ENCODE peak calls at places on chromosomes 1 and 21, in eight cellular contexts. V, W, A, U, F, Q, B and Y are unnamed samples. For H3K4me1, the result is how much of the 10 kb centered on the place peaks cover.

GRCh38 chr1:50416150-50416527 is 7.1 kb downstream of the DMRTA2 start:
- DNase-seq in V (no peak), W (no peak), A (no peak), U (no peak), F (peak), Q (no peak), B (no peak), Y (no peak)

GRCh38 chr21:39183272-39184049 is at the start of gene PSMG1:
- DNase-seq in V (peak), W (peak), A (peak), U (peak), F (peak), Q (peak), B (peak), Y (peak)

GRCh38 chr1:39657402-39657801 is 14.5 kb downstream of the NT5C1A start:
- DNase-seq in V (no peak), W (no peak), A (no peak), U (no peak), F (no peak), Q (no peak), B (no peak), Y (no peak)

GRCh38 chr1:41461790-41462679 is 22.4 kb downstream of the EDN2 start:
- DNase-seq in V (no peak), W (no peak), A (peak), U (no peak), F (no peak), Q (no peak), B (no peak), Y (no peak)

GRCh38 chr1:200738733-200739498 is at the start of gene CAMSAP2:
- DNase-seq in V (peak), W (peak), A (peak), U (peak), F (peak), Q (peak), B (peak), Y (peak)

GRCh38 chr1:22710688-22711024 is at the start of gene EPHB2:
- DNase-seq in V (peak), W (peak), A (no peak), U (peak), F (peak), Q (no peak), B (peak), Y (no peak)

GRCh38 chr1:153880962-153881361 is 41.8 kb downstream of the GATAD2B start:
- DNase-seq in V (peak), W (peak), A (peak), U (no peak), F (peak), Q (no peak), B (peak), Y (peak)

GRCh38 chr1:161427733-161428516 is 60.2 kb upstream of the CFAP126 start:
- DNase-seq in V (no peak), W (no peak), A (peak), U (no peak), F (peak), Q (peak), B (no peak), Y (no peak)

GRCh38 chr21:46120301-46121285 is 22.7 kb downstream of the COL6A2 start:
- DNase-seq in V (peak), W (no peak), A (no peak), U (no peak), F (no peak), Q (no peak), B (peak), Y (peak)

GRCh38 chr1:83516369-83516768 is 482.6 kb downstream of the TTLL7 start:
- DNase-seq in V (no peak), W (no peak), A (no peak), U (no peak), F (no peak), Q (no peak), B (no peak), Y (no peak)

GRCh38 chr1:220785166-220786056 is 1.3 kb upstream of the MTARC1 start:
- DNase-seq in V (no peak), W (no peak), A (no peak), U (no peak), F (no peak), Q (no peak), B (no peak), Y (no peak)

GRCh38 chr21:36323032-36323431 is 3.0 kb downstream of the MORC3 start:
- DNase-seq in V (no peak), W (no peak), A (no peak), U (no peak), F (no peak), Q (no peak), B (no peak), Y (no peak)

GRCh38 chr1:156924478-156925153 is 4.2 kb downstream of the LRRC71 start:
- DNase-seq in V (no peak), W (no peak), A (no peak), U (no peak), F (peak), Q (no peak), B (no peak), Y (no peak)

GRCh38 chr1:56508523-56508983 is 70.8 kb downstream of the PLPP3 start:
- DNase-seq in V (no peak), W (peak), A (no peak), U (no peak), F (no peak), Q (no peak), B (peak), Y (peak)

GRCh38 chr1:233081686-233082085 is 131.3 kb downstream of the NTPCR start:
- DNase-seq in V (no peak), W (peak), A (no peak), U (no peak), F (no peak), Q (no peak), B (no peak), Y (no peak)

GRCh38 chr1:78652019-78652560 is 2.5 kb downstream of the IFI44 start:
- DNase-seq in V (no peak), W (no peak), A (no peak), U (no peak), F (no peak), Q (no peak), B (no peak), Y (no peak)

GRCh38 chr1:85681087-85681486 is 27.1 kb downstream of the ZNHIT6 start:
- DNase-seq in V (no peak), W (no peak), A (peak), U (no peak), F (no peak), Q (no peak), B (no peak), Y (no peak)

GRCh38 chr1:226548281-226549093 is at the start of gene STUM:
- DNase-seq in V (peak), W (peak), A (peak), U (peak), F (no peak), Q (no peak), B (peak), Y (peak)

GRCh38 chr1:212256404-212256803 is 28.8 kb upstream of the PPP2R5A start:
- DNase-seq in V (no peak), W (no peak), A (no peak), U (peak), F (no peak), Q (no peak), B (no peak), Y (no peak)

GRCh38 chr1:17599301-17600300 is 60.1 kb downstream of the ARHGEF10L start:
- DNase-seq in V (no peak), W (no peak), A (no peak), U (no peak), F (no peak), Q (no peak), B (no peak), Y (peak)

GRCh38 chr1:222634180-222635013 is 16.5 kb downstream of the MIA3 start:
- DNase-seq in V (no peak), W (peak), A (peak), U (peak), F (peak), Q (peak), B (peak), Y (no peak)

GRCh38 chr1:172154571-172154970 is 265.9 kb upstream of the C1orf105 start:
- DNase-seq in V (no peak), W (no peak), A (peak), U (no peak), F (no peak), Q (no peak), B (no peak), Y (no peak)

GRCh38 chr1:71698186-71698585 is 584.2 kb downstream of the NEGR1 start:
- DNase-seq in V (no peak), W (no peak), A (no peak), U (no peak), F (no peak), Q (no peak), B (no peak), Y (no peak)

GRCh38 chr1:228208831-228209524 is 1.1 kb downstream of the OBSCN start:
- DNase-seq in V (no peak), W (no peak), A (no peak), U (no peak), F (no peak), Q (no peak), B (no peak), Y (no peak)

GRCh38 chr1:173477286-173478098 is at the start of gene PRDX6:
- DNase-seq in V (peak), W (peak), A (peak), U (peak), F (no peak), Q (peak), B (peak), Y (peak)

GRCh38 chr1:46343351-46343695 is 2.7 kb downstream of the NSUN4 start:
- DNase-seq in V (no peak), W (no peak), A (no peak), U (no peak), F (no peak), Q (no peak), B (no peak), Y (peak)

GRCh38 chr1:46497020-46497419 is 7.4 kb downstream of the DMBX1 start:
- DNase-seq in V (no peak), W (no peak), A (no peak), U (no peak), F (no peak), Q (no peak), B (no peak), Y (no peak)

GRCh38 chr1:204711947-204712701 is 26.6 kb upstream of the LRRN2 start:
- DNase-seq in V (no peak), W (no peak), A (no peak), U (peak), F (no peak), Q (no peak), B (no peak), Y (peak)

GRCh38 chr1:216310776-216311175 is 112.5 kb downstream of the USH2A start:
- DNase-seq in V (no peak), W (peak), A (no peak), U (peak), F (no peak), Q (no peak), B (no peak), Y (no peak)

GRCh38 chr1:182754915-182755314 is 34.7 kb upstream of the NPL start:
- DNase-seq in V (no peak), W (no peak), A (no peak), U (no peak), F (no peak), Q (no peak), B (no peak), Y (no peak)

GRCh38 chr1:7199077-7199779 is 414.0 kb downstream of the CAMTA1 start:
- DNase-seq in V (no peak), W (no peak), A (peak), U (no peak), F (no peak), Q (no peak), B (no peak), Y (no peak)

GRCh38 chr1:54323324-54323739 is 82.9 kb downstream of the SSBP3 start:
- DNase-seq in V (peak), W (no peak), A (no peak), U (no peak), F (no peak), Q (no peak), B (no peak), Y (no peak)
- TF ChIP-seq CTCF in V (peak), W (no peak), A (no peak), U (no peak), F (peak), Q (no peak), B (no peak), Y (peak)

GRCh38 chr1:179995576-179995975 is 41.0 kb downstream of the CEP350 start:
- DNase-seq in V (no peak), W (no peak), A (peak), U (no peak), F (no peak), Q (no peak), B (no peak), Y (no peak)
- H3K4me1 ChIP-seq in V (under half), W (under half), A (under half), U (under half), F (under half), Q (under half), B (under half), Y (under half)

GRCh38 chr1:52203935-52204625 is 62.2 kb downstream of the ZFYVE9 start:
- DNase-seq in V (no peak), W (no peak), A (no peak), U (no peak), F (no peak), Q (no peak), B (no peak), Y (no peak)

GRCh38 chr1:52210044-52210443 is 68.2 kb downstream of the ZFYVE9 start:
- DNase-seq in V (no peak), W (no peak), A (peak), U (no peak), F (no peak), Q (no peak), B (no peak), Y (no peak)

GRCh38 chr1:52204696-52205095 is 62.8 kb downstream of the ZFYVE9 start:
- DNase-seq in V (no peak), W (no peak), A (no peak), U (no peak), F (no peak), Q (no peak), B (no peak), Y (no peak)

GRCh38 chr1:52209429-52209828 is 67.5 kb downstream of the ZFYVE9 start:
- DNase-seq in V (no peak), W (no peak), A (no peak), U (no peak), F (no peak), Q (no peak), B (no peak), Y (no peak)
- H3K4me3 ChIP-seq in V (no peak), W (no peak), A (no peak), U (no peak), F (no peak), Q (no peak), B (no peak), Y (no peak)

GRCh38 chr21:33478858-33479678 is 706 bp downstream of the TMEM50B start:
- DNase-seq in V (peak), W (peak), A (peak), U (peak), F (peak), Q (no peak), B (peak), Y (peak)
- TF ChIP-seq CTCF in V (peak), W (peak), A (no peak), U (peak), F (no peak), Q (no peak), B (no peak), Y (no peak)

GRCh38 chr1:159941139-159941866 is 4.1 kb downstream of the IGSF9 start:
- DNase-seq in V (no peak), W (no peak), A (no peak), U (no peak), F (no peak), Q (no peak), B (no peak), Y (no peak)
- H3K4me1 ChIP-seq in V (under half), W (under half), A (under half), U (under half), F (under half), Q (under half), B (under half), Y (under half)